ENCODE peak calls at places on chromosomes 12 and 14, in six cellular contexts. G is neural crest cell, H is GM12865, Y is GM13977, B is fibroblast of mammary gland, O is AG04450. A is an unnamed sample.
A peak's percentile ranks its signal among the peaks of the same experiment; 100 is the strongest.

GRCh38 chr12:113056631-113057488 is at the start of gene DTX1:
- DNase-seq in G (no peak), H (no peak), Y (peak; percentile 62), B (no peak), O (no peak), A (no peak)

GRCh38 chr12:6630696-6631095 is 5.1 kb downstream of the LPAR5 start:
- DNase-seq in G (no peak), H (no peak), Y (no peak), B (no peak), O (no peak), A (no peak)

GRCh38 chr12:5511644-5512584 is 80.0 kb downstream of the NTF3 start:
- DNase-seq in G (peak; percentile 19), H (peak; percentile 15), Y (peak; percentile 30), B (no peak), O (peak; percentile 23), A (peak; percentile 24)

GRCh38 chr14:87081004-87081403 is 912.0 kb downstream of the GALC start:
- DNase-seq in G (no peak), H (no peak), Y (no peak), B (no peak), O (no peak), A (no peak)

GRCh38 chr14:100576091-100577085 is 10.8 kb downstream of the BEGAIN start:
- DNase-seq in G (no peak), H (no peak), Y (no peak), B (no peak), O (no peak), A (no peak)

GRCh38 chr14:88503754-88504406 is 50.9 kb downstream of the PTPN21 start:
- DNase-seq in G (no peak), H (no peak), Y (no peak), B (no peak), O (no peak), A (no peak)

GRCh38 chr14:91496790-91497189 is 13.3 kb downstream of the PPP4R3A start:
- DNase-seq in G (no peak), H (no peak), Y (no peak), B (no peak), O (no peak), A (no peak)

GRCh38 chr14:97456958-97457357 is 659.8 kb downstream of the VRK1 start:
- DNase-seq in G (no peak), H (peak; percentile 83), Y (no peak), B (no peak), O (no peak), A (no peak)

GRCh38 chr14:100471451-100472093 is 115.6 kb downstream of the BEGAIN start:
- DNase-seq in G (no peak), H (no peak), Y (no peak), B (no peak), O (no peak), A (no peak)

GRCh38 chr14:38605193-38606114 is 349.6 kb upstream of the CLEC14A start:
- DNase-seq in G (no peak), H (no peak), Y (no peak), B (no peak), O (no peak), A (no peak)
- TF ChIP-seq CTCF in G (peak; percentile 53), H (no peak), Y (no peak), B (peak; percentile 23), O (peak; percentile 1), A (peak; percentile 66)

DNA sequence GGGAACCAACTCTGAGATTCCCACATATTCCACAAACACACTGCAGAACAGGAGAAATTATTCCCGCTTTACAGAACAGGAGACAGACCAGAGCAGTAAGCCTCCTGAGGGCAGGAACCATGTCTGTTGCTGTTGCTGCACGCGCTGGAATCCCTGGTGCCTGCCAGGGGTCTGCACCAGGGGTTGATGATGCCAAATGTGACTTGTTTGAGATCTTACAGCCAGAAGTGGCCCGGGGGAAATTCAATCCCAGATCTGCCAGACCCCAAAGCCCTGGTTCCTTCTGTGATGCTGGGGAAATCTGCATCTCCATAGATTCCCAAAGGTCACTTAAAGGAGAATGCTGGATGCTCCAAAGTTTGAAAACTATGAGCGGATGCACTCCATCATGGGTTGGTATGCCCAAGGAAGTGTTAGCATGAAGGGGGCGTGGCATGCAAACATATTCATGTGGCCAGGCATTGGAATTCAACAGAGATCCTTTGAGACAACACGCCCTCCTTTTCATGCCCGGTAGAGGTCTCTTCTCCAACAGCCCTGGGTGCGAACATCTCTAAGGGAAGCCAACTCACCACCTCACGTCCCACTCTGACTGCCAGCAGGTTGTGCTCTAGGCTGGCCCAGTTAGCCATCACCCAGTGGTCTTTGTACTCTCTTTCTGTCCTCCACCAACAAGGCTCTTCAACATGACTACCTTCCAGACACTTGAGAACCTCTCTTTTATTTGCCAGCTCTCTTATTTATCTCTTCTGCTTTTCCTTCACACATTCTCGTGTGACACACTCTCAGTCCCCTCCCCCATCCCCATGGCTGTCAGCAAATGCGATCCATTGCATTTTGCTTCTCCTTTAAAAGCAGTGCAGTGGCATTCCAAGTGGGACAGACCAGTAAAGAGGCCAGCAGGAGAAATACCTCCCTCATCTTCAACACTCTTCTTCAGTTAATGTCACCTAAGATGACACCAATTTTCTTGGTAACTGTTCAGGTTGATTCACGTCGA is 131.3 kb downstream of the ZFP36L1 start:
- DNase-seq in G (no peak), H (no peak), Y (no peak), B (no peak), O (no peak), A (no peak)
- TF ChIP-seq CTCF in G (no peak), H (no peak), Y (no peak), B (no peak), O (no peak), A (no peak)

GRCh38 chr14:101588990-101589389 is 27.7 kb downstream of the DIO3 start:
- DNase-seq in G (no peak), H (no peak), Y (no peak), B (no peak), O (no peak), A (no peak)
- TF ChIP-seq CTCF in G (no peak), H (no peak), Y (no peak), B (no peak), O (no peak), A (no peak)

GRCh38 chr12:109497675-109498074 is 20.2 kb downstream of the UBE3B start:
- DNase-seq in G (no peak), H (no peak), Y (no peak), B (peak; percentile 40), O (no peak), A (no peak)
- TF ChIP-seq CTCF in G (no peak), H (no peak), Y (no peak), B (no peak), O (no peak), A (no peak)

GRCh38 chr14:50003213-50004021 is 110.5 kb downstream of the ARF6 start:
- DNase-seq in G (peak; percentile 34), H (peak; percentile 93), Y (peak; percentile 89), B (peak; percentile 68), O (no peak), A (peak; percentile 70)
- TF ChIP-seq CTCF in G (peak; percentile 11), H (peak; percentile 8), Y (peak; percentile 26), B (no peak), O (peak; percentile 12), A (peak; percentile 59)

GRCh38 chr12:23817345-23817744 is 132.1 kb downstream of the SOX5 start:
- DNase-seq in G (no peak), H (no peak), Y (no peak), B (no peak), O (no peak), A (no peak)
- TF ChIP-seq CTCF in G (no peak), H (no peak), Y (no peak), B (no peak), O (no peak), A (no peak)

A was measured in HFFc6.